ENCODE peak calls at places on chromosomes 2 and 18, in nine cellular contexts. I is NCI-H187, A is activated gamma-delta T cell treated with Interleukin-2 at 50 U/mL for 16 hours, K is NCI-H2171, U is fibroblast of gingiva, N is M059J, X is fibroblast of the conjunctiva, R is NCI-H774, C is fibroblast of mammary gland. O is an unnamed sample.

GRCh38 chr2:166293984-166294383 is 81.8 kb downstream of the SCN9A start:
- DNase-seq in I (no peak), K (no peak), C (peak; percentile 21), A (no peak), X (no peak), N (no peak), U (no peak), R (no peak), O (no peak)

GRCh38 chr2:207869784-207870778 is 100.4 kb upstream of the FZD5 start:
- DNase-seq in U (peak; percentile 71), C (peak; percentile 86), I (no peak), N (peak; percentile 89), X (no peak), A (no peak), K (no peak), R (no peak), O (no peak)

GRCh38 chr2:70144443-70145167 is 46.2 kb downstream of the C2orf42 start:
- DNase-seq in R (no peak), K (no peak), A (no peak), X (no peak), I (no peak), U (no peak), C (no peak), N (no peak), O (no peak)

GRCh38 chr2:128408349-128409305 is 90.0 kb upstream of the HS6ST1 start:
- DNase-seq in C (peak; percentile 92), K (no peak), N (peak; percentile 61), A (no peak), R (no peak), X (peak; percentile 14), I (no peak), U (peak; percentile 72), O (no peak)

GRCh38 chr2:108403494-108403893 is 25.7 kb downstream of the SULT1C4 start:
- DNase-seq in A (no peak), N (peak; percentile 84), K (no peak), U (peak; percentile 75), C (peak; percentile 75), X (peak; percentile 10), I (no peak), R (no peak), O (no peak)

GRCh38 chr2:192749606-192750200 is 555.0 kb upstream of the TMEFF2 start:
- DNase-seq in K (no peak), X (no peak), N (peak; percentile 28), U (no peak), I (no peak), R (no peak), C (peak; percentile 1), A (no peak), O (peak; percentile 29)

GRCh38 chr2:180742809-180743208 is 237.6 kb upstream of the UBE2E3 start:
- DNase-seq in X (no peak), I (no peak), U (no peak), R (no peak), C (no peak), K (no peak), N (peak; percentile 90), A (no peak), O (no peak)

GRCh38 chr2:224308267-224308911 is 93.5 kb downstream of the FAM124B start:
- DNase-seq in A (no peak), K (no peak), C (no peak), R (no peak), N (peak; percentile 32), U (no peak), X (no peak), I (no peak), O (no peak)

GRCh38 chr18:34789768-34790344 is 79.8 kb downstream of the DTNA start:
- DNase-seq in X (no peak), R (no peak), C (peak; percentile 37), N (no peak), I (no peak), K (no peak), U (no peak), A (no peak), O (no peak)

GRCh38 chr2:218393750-218394290 is 5.8 kb upstream of the CTDSP1 start:
- DNase-seq in R (no peak), A (no peak), I (no peak), U (no peak), K (no peak), X (no peak), N (no peak), C (no peak), O (no peak)

GRCh38 chr2:134402385-134402784 is 148.5 kb downstream of the MGAT5 start:
- DNase-seq in K (no peak), A (no peak), N (no peak), I (no peak), X (peak; percentile 85), C (peak; percentile 97), U (peak; percentile 97), R (no peak), O (no peak)

GRCh38 chr2:96138146-96139145 is at the start of gene ASTL:
- DNase-seq in A (peak; percentile 68), X (no peak), I (peak; percentile 13), U (peak; percentile 13), N (peak; percentile 58), R (peak; percentile 47), C (peak; percentile 11), K (no peak), O (peak; percentile 61)

GRCh38 chr18:36372902-36373301 is 75.4 kb downstream of the FHOD3 start:
- DNase-seq in X (no peak), C (peak; percentile 66), U (peak; percentile 82), N (peak; percentile 88), R (no peak), I (no peak), K (no peak), A (no peak), O (no peak)

GRCh38 chr2:65868177-65868576 is 435.8 kb upstream of the SPRED2 start:
- DNase-seq in U (no peak), R (no peak), X (no peak), A (no peak), C (no peak), I (no peak), N (no peak), K (no peak), O (no peak)

GRCh38 chr18:2847341-2848144 is 737 bp downstream of the EMILIN2 start:
- DNase-seq in U (peak; percentile 42), C (peak; percentile 39), X (peak; percentile 43), N (no peak), K (no peak), R (no peak), I (no peak), A (no peak), O (no peak)

GRCh38 chr18:70672581-70672980 is 383.7 kb downstream of the SOCS6 start:
- DNase-seq in N (no peak), U (no peak), K (no peak), A (peak; percentile 8), C (no peak), I (no peak), X (no peak), R (no peak), O (no peak)

GRCh38 chr18:7520200-7520780 is 46.8 kb upstream of the PTPRM start:
- DNase-seq in X (no peak), U (no peak), R (no peak), C (no peak), K (no peak), I (peak; percentile 69), N (no peak), A (no peak), O (no peak)

GRCh38 chr2:10859261-10859660 is 46.7 kb upstream of the PDIA6 start:
- DNase-seq in C (no peak), A (no peak), R (no peak), K (no peak), X (no peak), N (no peak), U (no peak), I (no peak), O (no peak)

GRCh38 chr18:52888014-52888413 is 548.0 kb downstream of the DCC start:
- DNase-seq in R (no peak), A (no peak), U (no peak), N (no peak), C (no peak), K (no peak), I (no peak), X (no peak), O (peak; percentile 96)

GRCh38 chr18:74550886-74551285 is 16.6 kb downstream of the CNDP1 start:
- DNase-seq in A (no peak), U (no peak), C (no peak), R (no peak), N (no peak), K (no peak), X (no peak), I (no peak), O (no peak)

GRCh38 chr18:2529154-2529553 is 42.2 kb downstream of the METTL4 start:
- DNase-seq in A (no peak), X (no peak), I (no peak), U (no peak), C (no peak), K (no peak), N (peak; percentile 82), R (no peak), O (no peak)

GRCh38 chr2:127612111-127612822 is 33.7 kb upstream of the GPR17 start:
- DNase-seq in N (no peak), X (no peak), I (no peak), R (no peak), U (no peak), K (no peak), C (no peak), A (no peak), O (no peak)

GRCh38 chr2:17208511-17208910 is 309.7 kb downstream of the RAD51AP2 start:
- DNase-seq in I (no peak), X (no peak), U (no peak), K (no peak), A (no peak), R (no peak), N (peak; percentile 6), C (no peak), O (no peak)

GRCh38 chr2:120373424-120373823 is 27.5 kb downstream of the INHBB start:
- DNase-seq in U (no peak), N (no peak), R (no peak), A (no peak), X (no peak), K (no peak), I (no peak), C (no peak), O (no peak)

GRCh38 chr2:109266998-109267854 is 138.2 kb downstream of the SH3RF3 start:
- DNase-seq in I (no peak), R (no peak), U (no peak), N (no peak), A (no peak), C (no peak), X (no peak), K (no peak), O (no peak)

GRCh38 chr2:240161087-240161750 is 20.8 kb upstream of the OTOS start:
- DNase-seq in U (no peak), N (no peak), I (no peak), A (no peak), K (no peak), X (no peak), C (no peak), R (no peak), O (no peak)

GRCh38 chr18:35045121-35045520 is 3.9 kb downstream of the MAPRE2 start:
- DNase-seq in N (peak; percentile 60), U (peak; percentile 58), I (no peak), C (peak; percentile 73), K (peak; percentile 47), X (no peak), R (no peak), A (no peak), O (peak; percentile 43)

GRCh38 chr2:53460347-53460746 is 307.3 kb upstream of the CHAC2 start:
- DNase-seq in C (no peak), U (peak; percentile 12), I (no peak), X (no peak), R (no peak), K (peak; percentile 8), A (no peak), N (peak; percentile 33), O (peak; percentile 55)

GRCh38 chr2:24613154-24613814 is 122.2 kb downstream of the NCOA1 start:
- DNase-seq in R (peak; percentile 37), C (peak; percentile 72), N (peak; percentile 54), A (peak; percentile 4), X (peak; percentile 42), K (no peak), U (peak; percentile 75), I (peak; percentile 27), O (peak; percentile 70)

GRCh38 chr2:19885791-19886190 is 16.0 kb downstream of the TTC32 start:
- DNase-seq in U (no peak), X (no peak), I (no peak), A (no peak), K (no peak), N (no peak), R (no peak), C (no peak), O (no peak)

GRCh38 chr2:203623616-203624015 is 82.8 kb upstream of the CD28 start:
- DNase-seq in C (no peak), U (no peak), I (no peak), X (no peak), K (no peak), R (no peak), A (no peak), N (peak; percentile 76), O (no peak)

O was measured in COR-L47.